ENCODE peak calls at places on chromosomes 6 and 20, in six cellular contexts. I, E, Q, C, Z and F are unnamed samples.

GRCh38 chr6:150567823-150568383 is 31.8 kb upstream of the PLEKHG1 start:
- DNase-seq in Q (no peak), Z (no peak), E (no peak), C (no peak), I (no peak), F (no peak)

GRCh38 chr6:70310063-70310694 is 7.3 kb upstream of the COL9A1 start:
- DNase-seq in C (no peak), Z (peak), I (no peak), Q (no peak), E (peak), F (no peak)

GRCh38 chr6:25418463-25419052 is 139.4 kb downstream of the CARMIL1 start:
- DNase-seq in Q (no peak), Z (peak), C (no peak), I (no peak), E (no peak), F (no peak)

GRCh38 chr6:13538084-13538483 is 36.3 kb upstream of the SIRT5 start:
- DNase-seq in Z (peak), E (peak), Q (no peak), C (no peak), I (no peak), F (no peak)

GRCh38 chr6:33812669-33813068 is 8.9 kb upstream of the MLN start:
- DNase-seq in Z (peak), I (no peak), C (no peak), E (peak), Q (no peak), F (no peak)

GRCh38 chr6:42197574-42198362 is 3.0 kb upstream of the GUCA1B start:
- DNase-seq in Q (no peak), I (no peak), E (no peak), C (no peak), Z (peak), F (peak)

GRCh38 chr20:33826270-33826897 is 15.2 kb downstream of the CHMP4B start:
- DNase-seq in I (no peak), Q (no peak), C (no peak), E (no peak), Z (no peak), F (no peak)

GRCh38 chr6:19925533-19925932 is 88.4 kb downstream of the ID4 start:
- DNase-seq in C (no peak), Z (no peak), I (no peak), E (no peak), Q (no peak), F (no peak)

GRCh38 chr20:10338781-10339180 is 95.2 kb downstream of the MKKS start:
- DNase-seq in Q (no peak), E (no peak), C (no peak), I (no peak), Z (no peak), F (no peak)

GRCh38 chr20:6122111-6122872 is 538 bp downstream of the FERMT1 start:
- DNase-seq in Q (no peak), E (no peak), C (no peak), Z (peak), I (peak), F (no peak)

GRCh38 chr20:63795178-63795830 is 35.8 kb downstream of the ZBTB46 start:
- DNase-seq in Z (no peak), I (no peak), Q (no peak), E (no peak), C (no peak), F (no peak)

GRCh38 chr6:158703840-158704822 is 54.3 kb downstream of the SYTL3 start:
- DNase-seq in C (peak), Z (peak), I (peak), E (peak), Q (peak), F (peak)

GRCh38 chr6:40383348-40384115 is 203.6 kb downstream of the LRFN2 start:
- DNase-seq in I (no peak), Q (no peak), C (no peak), Z (no peak), E (peak), F (no peak)

GRCh38 chr6:7899889-7900213 is 10.7 kb downstream of the TXNDC5 start:
- DNase-seq in Q (no peak), I (no peak), E (no peak), Z (no peak), C (no peak), F (no peak)

GRCh38 chr20:15889073-15889923 is 684.0 kb downstream of the KIF16B start:
- DNase-seq in Q (no peak), C (no peak), E (no peak), Z (no peak), I (no peak), F (no peak)

GRCh38 chr6:110328231-110328630 is 29.9 kb downstream of the METTL24 start:
- DNase-seq in Z (peak), E (no peak), I (no peak), C (no peak), Q (no peak), F (no peak)

GRCh38 chr20:45206746-45207145 is at the start of gene SEMG1:
- DNase-seq in I (no peak), E (no peak), C (no peak), Q (no peak), Z (no peak), F (no peak)

GRCh38 chr6:27471365-27472115 is 1.4 kb downstream of the ZNF184 start:
- DNase-seq in I (no peak), C (no peak), Z (peak), E (no peak), Q (no peak), F (no peak)

GRCh38 chr20:1313236-1313964 is 15.5 kb downstream of the SDCBP2 start:
- DNase-seq in E (peak), I (peak), C (peak), Z (peak), Q (peak), F (peak)

GRCh38 chr6:33856655-33857054 is 52.9 kb upstream of the MLN start:
- DNase-seq in Q (peak), C (no peak), I (no peak), E (no peak), Z (no peak), F (no peak)

GRCh38 chr20:23340524-23340923 is 10.1 kb upstream of the NXT1 start:
- DNase-seq in I (peak), Q (no peak), Z (peak), C (no peak), E (no peak), F (peak)

GRCh38 chr20:11352041-11352440 is 565.7 kb upstream of the BTBD3 start:
- DNase-seq in Q (no peak), E (no peak), C (no peak), I (no peak), Z (no peak), F (no peak)

GRCh38 chr6:32854376-32855178 is 585 bp downstream of the PSMB9 start:
- DNase-seq in E (peak), Z (peak), I (no peak), Q (no peak), C (no peak), F (no peak)

GRCh38 chr6:144478487-144478886 is 193.4 kb downstream of the UTRN start:
- DNase-seq in I (no peak), E (no peak), C (no peak), Z (no peak), Q (no peak), F (no peak)

GRCh38 chr6:18216411-18216810 is 47.9 kb downstream of the DEK start:
- DNase-seq in C (no peak), E (no peak), I (no peak), Z (peak), Q (no peak), F (no peak)

GRCh38 chr6:131317516-131317915 is 182.2 kb downstream of the AKAP7 start:
- DNase-seq in I (no peak), Z (peak), E (no peak), Q (no peak), C (no peak), F (no peak)

GRCh38 chr6:141133346-141133745 is 999.4 kb upstream of the GJE1 start:
- DNase-seq in I (no peak), Q (no peak), C (no peak), E (no peak), Z (no peak), F (no peak)

GRCh38 chr6:37083243-37084138 is 78.0 kb downstream of the FGD2 start:
- DNase-seq in E (no peak), Z (peak), Q (no peak), C (no peak), I (peak), F (no peak)

GRCh38 chr20:56032251-56032650 is 26.9 kb upstream of the CBLN4 start:
- DNase-seq in I (no peak), Q (no peak), Z (peak), E (no peak), C (no peak), F (no peak)

GRCh38 chr20:36717657-36718056 is 28.2 kb downstream of the NDRG3 start:
- DNase-seq in C (no peak), I (no peak), E (no peak), Z (peak), Q (no peak), F (no peak)

GRCh38 chr20:35582741-35583404 is 32.8 kb upstream of the SPAG4 start:
- DNase-seq in Z (no peak), I (no peak), C (no peak), E (no peak), Q (no peak), F (no peak)

GRCh38 chr6:165718486-165718885 is 55.4 kb upstream of the PDE10A start:
- DNase-seq in Q (no peak), C (no peak), E (no peak), Z (peak), I (no peak), F (no peak)

GRCh38 chr6:4774296-4774695 is 1.9 kb upstream of the CDYL start:
- DNase-seq in C (no peak), E (no peak), Z (peak), Q (no peak), I (no peak), F (no peak)

GRCh38 chr20:48317578-48317977 is 510.2 kb downstream of the PREX1 start:
- DNase-seq in C (no peak), E (no peak), Z (no peak), Q (no peak), I (no peak), F (no peak)

GRCh38 chr6:161037873-161038228 is 46.3 kb downstream of the MAP3K4 start:
- DNase-seq in I (no peak), C (no peak), Z (no peak), E (no peak), Q (no peak), F (no peak)

GRCh38 chr6:114650891-114651290 is 308.1 kb upstream of the HS3ST5 start:
- DNase-seq in E (no peak), I (no peak), Z (no peak), C (no peak), Q (no peak), F (no peak)

GRCh38 chr6:93219447-93219846 is 199.9 kb downstream of the EPHA7 start:
- DNase-seq in Z (no peak), C (no peak), E (no peak), I (no peak), Q (no peak), F (no peak)

GRCh38 chr6:35185302-35185681 is 28.5 kb upstream of the SCUBE3 start:
- DNase-seq in I (no peak), C (no peak), Z (peak), E (no peak), Q (no peak), F (no peak)

GRCh38 chr20:17631576-17632319 is 50.3 kb downstream of the RRBP1 start:
- DNase-seq in C (no peak), Q (no peak), Z (no peak), E (no peak), I (no peak), F (no peak)

GRCh38 chr6:106807946-106808611 is 166.4 kb downstream of the CD24 start:
- DNase-seq in I (no peak), C (no peak), Z (no peak), E (no peak), Q (no peak), F (no peak)
- TF ChIP-seq CTCF in I (no peak), C (no peak), Z (no peak), E (no peak), Q (no peak), F (no peak)

GRCh38 chr20:46354207-46354555 is 45.9 kb upstream of the CDH22 start:
- DNase-seq in Q (no peak), Z (no peak), I (no peak), E (no peak), C (no peak), F (no peak)
- TF ChIP-seq CTCF in Q (no peak), Z (no peak), I (no peak), E (no peak), C (no peak), F (no peak)

GRCh38 chr6:105835373-105835772 is 250.8 kb upstream of the PRDM1 start:
- DNase-seq in Z (peak), I (no peak), E (no peak), Q (no peak), C (no peak), F (no peak)
- TF ChIP-seq CTCF in Z (peak), I (no peak), E (no peak), Q (peak), C (no peak), F (peak)

DNA sequence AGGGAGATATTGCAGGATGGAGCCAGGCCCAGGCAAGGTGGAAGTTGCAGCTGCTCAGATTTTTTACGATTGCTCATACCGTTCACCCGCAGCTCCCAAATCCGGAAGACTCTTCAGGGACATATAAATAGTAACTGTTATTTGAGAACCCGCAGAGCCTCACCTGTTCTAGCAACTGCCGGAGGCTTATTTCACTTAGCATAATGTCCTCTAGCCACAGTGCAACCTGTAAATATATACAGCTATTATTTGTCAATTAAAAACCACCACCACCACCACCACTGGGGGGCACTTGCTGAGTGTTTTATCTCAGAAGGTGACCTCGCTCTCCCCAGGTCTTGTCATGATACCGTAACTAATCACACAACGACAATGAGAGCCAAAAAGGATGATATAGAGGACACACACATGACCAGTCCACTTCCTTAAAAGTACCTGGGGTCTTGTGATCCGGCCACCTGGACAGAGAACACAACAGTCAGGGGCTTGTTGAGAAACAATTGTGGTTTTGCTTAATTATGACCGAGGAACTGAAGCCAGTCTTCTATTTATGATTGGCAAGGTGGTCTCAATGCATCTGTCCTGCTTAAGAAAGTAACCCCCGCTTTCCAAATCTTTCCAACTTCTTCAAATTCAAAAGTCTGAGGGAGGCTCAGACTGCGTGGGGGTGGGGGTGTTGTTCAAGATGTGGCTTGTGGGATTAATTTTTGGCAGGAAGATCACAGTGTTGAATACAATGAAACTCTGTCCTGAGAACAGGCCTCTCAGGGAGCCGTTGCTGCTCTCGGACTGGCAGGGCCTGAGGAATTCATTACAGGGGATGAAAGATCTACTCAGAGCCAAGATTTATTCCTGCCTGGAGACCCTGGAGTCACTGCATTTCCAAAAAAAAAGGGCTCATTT is 107.7 kb upstream of the PRND start:
- DNase-seq in Q (peak), Z (peak), C (peak), E (peak), I (peak), F (no peak)
- TF ChIP-seq CTCF in Q (peak), Z (peak), C (no peak), E (peak), I (no peak), F (peak)

GRCh38 chr20:38727602-38728236 is 3.4 kb downstream of the SLC32A1 start:
- DNase-seq in Q (no peak), C (peak), Z (no peak), I (no peak), E (peak), F (no peak)

GRCh38 chr20:38725959-38726848 is 1.9 kb downstream of the SLC32A1 start:
- DNase-seq in Z (no peak), Q (no peak), C (peak), E (peak), I (no peak), F (peak)

GRCh38 chr20:38725458-38725958 is 1.2 kb downstream of the SLC32A1 start:
- DNase-seq in E (no peak), I (no peak), C (no peak), Z (no peak), Q (no peak), F (no peak)

GRCh38 chr20:38728237-38728761 is 4.0 kb downstream of the SLC32A1 start:
- DNase-seq in Q (no peak), E (no peak), C (no peak), Z (no peak), I (no peak), F (peak)

DNA sequence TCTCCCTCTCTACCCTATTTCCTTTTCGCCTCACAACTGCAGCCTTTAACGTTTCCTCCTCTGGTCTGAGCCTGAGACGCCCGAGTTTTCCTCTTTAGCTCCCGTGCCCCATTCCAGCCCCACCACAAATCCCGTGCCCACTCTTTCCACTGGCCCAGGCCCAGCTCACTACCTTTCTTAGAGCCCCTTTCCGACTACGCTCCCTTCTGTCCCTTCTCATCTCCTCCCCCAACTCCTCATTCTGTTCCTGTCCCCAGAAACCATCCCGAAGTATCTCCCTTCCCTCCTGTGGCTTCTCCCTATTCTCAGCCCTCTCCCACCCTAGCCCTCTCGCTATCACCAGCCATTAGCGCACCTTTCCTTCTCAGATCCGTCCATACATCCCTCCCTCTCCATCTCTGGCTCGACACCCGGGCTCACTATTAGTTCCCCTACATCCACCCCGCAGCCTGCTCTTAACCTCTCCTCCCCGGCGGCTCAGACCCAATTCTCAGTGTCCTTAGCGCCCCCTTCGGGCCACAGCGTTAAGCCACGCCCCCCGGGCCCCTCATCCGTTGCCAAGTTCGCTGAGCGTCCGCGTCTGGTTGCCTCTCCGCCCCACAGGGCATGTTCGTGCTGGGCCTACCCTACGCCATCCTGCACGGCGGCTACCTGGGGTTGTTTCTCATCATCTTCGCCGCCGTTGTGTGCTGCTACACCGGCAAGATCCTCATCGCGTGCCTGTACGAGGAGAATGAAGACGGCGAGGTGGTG is 2.7 kb downstream of the SLC32A1 start:
- DNase-seq in C (peak), Q (no peak), Z (no peak), I (no peak), E (peak), F (peak)
- TF ChIP-seq CTCF in C (no peak), Q (no peak), Z (no peak), I (no peak), E (no peak), F (peak)

GRCh38 chr6:138004423-138005287 is 102.6 kb downstream of the PERP start:
- DNase-seq in C (no peak), I (no peak), E (peak), Z (peak), Q (no peak), F (no peak)
- TF ChIP-seq CTCF in C (no peak), I (no peak), E (peak), Z (peak), Q (peak), F (peak)

GRCh38 chr6:112502348-112503130 is 155.4 kb downstream of the RFPL4B start:
- DNase-seq in E (no peak), I (no peak), Q (no peak), Z (peak), C (no peak), F (no peak)
- TF ChIP-seq CTCF in E (no peak), I (no peak), Q (no peak), Z (peak), C (no peak), F (peak)